ENCODE peak calls at places on chromosomes 11 and 22, in five cellular contexts. M, I, B, K and Y are unnamed samples.

GRCh38 chr11:62433553-62434301 is 14.9 kb downstream of the SCGB1A1 start:
- DNase-seq in I (no peak), B (no peak), M (no peak), K (no peak), Y (no peak)

GRCh38 chr11:24624432-24624831 is 127.6 kb downstream of the LUZP2 start:
- DNase-seq in M (no peak), K (no peak), B (no peak), I (no peak), Y (no peak)

GRCh38 chr22:45877651-45878050 is 99.3 kb downstream of the WNT7B start:
- DNase-seq in B (peak), I (no peak), M (no peak), K (no peak), Y (peak)

GRCh38 chr22:48354082-48354481 is 1473.6 kb downstream of the BRD1 start:
- DNase-seq in K (no peak), M (no peak), I (no peak), B (no peak), Y (no peak)

GRCh38 chr22:28674121-28674563 is 5.5 kb downstream of the TTC28 start:
- DNase-seq in B (no peak), M (no peak), I (no peak), K (peak), Y (no peak)

GRCh38 chr22:46149493-46149997 is 781 bp upstream of the PPARA start:
- DNase-seq in B (peak), I (no peak), K (no peak), M (no peak), Y (no peak)

GRCh38 chr22:30262917-30263741 is 3.5 kb downstream of the OSM start:
- DNase-seq in M (peak), I (peak), B (peak), K (peak), Y (no peak)

GRCh38 chr22:40410272-40410671 is 39.9 kb downstream of the SGSM3 start:
- DNase-seq in I (no peak), B (no peak), K (no peak), M (peak), Y (no peak)

GRCh38 chr11:46322759-46323158 is 24.5 kb upstream of the DGKZ start:
- DNase-seq in K (peak), M (no peak), I (no peak), B (no peak), Y (no peak)

GRCh38 chr22:35315855-35316745 is 16.4 kb downstream of the TOM1 start:
- DNase-seq in M (no peak), K (no peak), B (no peak), I (no peak), Y (no peak)

GRCh38 chr11:32033491-32033890 is 57.4 kb upstream of the RCN1 start:
- DNase-seq in I (no peak), B (no peak), K (peak), M (no peak), Y (no peak)

GRCh38 chr22:50085211-50085999 is at the start of gene MLC1:
- DNase-seq in B (no peak), M (no peak), K (peak), I (peak), Y (no peak)

GRCh38 chr22:31629741-31630184 is 32.3 kb downstream of the PISD start:
- DNase-seq in M (no peak), I (no peak), B (no peak), K (no peak), Y (no peak)

GRCh38 chr11:60280412-60280811 is at the start of gene MS4A4A:
- DNase-seq in B (no peak), K (no peak), I (no peak), M (no peak), Y (no peak)

GRCh38 chr11:44427432-44427831 is 117.5 kb upstream of the ALX4 start:
- DNase-seq in I (no peak), K (no peak), M (no peak), B (no peak), Y (no peak)
- TF ChIP-seq CTCF in I (no peak), K (peak), M (no peak), B (no peak), Y (no peak)

DNA sequence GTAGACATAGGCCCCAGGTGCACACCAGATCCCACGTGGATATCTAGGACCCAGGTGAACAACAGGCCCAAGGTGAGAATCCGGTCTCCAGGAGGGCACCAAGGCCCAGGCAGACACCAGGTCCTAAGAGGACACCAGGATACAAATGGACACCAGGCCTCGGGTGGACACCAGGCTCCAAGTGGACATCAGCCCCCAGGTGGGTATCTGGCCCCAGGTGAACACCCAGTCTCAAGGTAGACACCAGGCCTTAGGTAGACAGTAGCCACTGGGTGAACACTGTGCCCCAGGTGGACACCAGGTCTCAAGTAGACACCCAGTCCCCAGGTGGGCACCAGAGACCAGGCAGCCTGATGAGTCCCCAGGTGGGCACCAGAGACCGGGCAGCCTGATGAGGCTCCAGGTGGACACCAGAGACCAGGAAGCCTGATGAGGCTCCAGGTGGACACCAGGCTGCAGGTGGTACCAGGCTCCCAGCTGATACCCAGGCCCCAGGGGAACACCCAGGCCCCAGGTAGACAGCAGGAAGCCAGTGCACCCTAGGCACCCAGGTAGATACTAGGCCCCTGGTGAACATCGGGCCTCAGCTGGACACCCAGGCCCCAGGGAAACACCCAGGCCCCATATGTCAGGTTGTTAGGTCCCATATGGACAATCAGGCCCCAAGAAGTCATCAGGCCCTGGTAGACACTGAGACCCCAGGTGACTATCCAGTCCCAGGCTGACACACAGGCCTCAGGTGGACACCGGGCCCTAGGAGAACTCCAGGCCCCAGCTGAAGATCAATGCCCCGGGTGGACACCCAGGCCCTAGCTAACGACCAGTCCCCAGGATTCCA is 55.1 kb upstream of the SEPTIN5 start:
- DNase-seq in B (peak), M (no peak), K (no peak), I (no peak), Y (no peak)
- TF ChIP-seq CTCF in B (no peak), M (no peak), K (no peak), I (no peak), Y (no peak)

DNA sequence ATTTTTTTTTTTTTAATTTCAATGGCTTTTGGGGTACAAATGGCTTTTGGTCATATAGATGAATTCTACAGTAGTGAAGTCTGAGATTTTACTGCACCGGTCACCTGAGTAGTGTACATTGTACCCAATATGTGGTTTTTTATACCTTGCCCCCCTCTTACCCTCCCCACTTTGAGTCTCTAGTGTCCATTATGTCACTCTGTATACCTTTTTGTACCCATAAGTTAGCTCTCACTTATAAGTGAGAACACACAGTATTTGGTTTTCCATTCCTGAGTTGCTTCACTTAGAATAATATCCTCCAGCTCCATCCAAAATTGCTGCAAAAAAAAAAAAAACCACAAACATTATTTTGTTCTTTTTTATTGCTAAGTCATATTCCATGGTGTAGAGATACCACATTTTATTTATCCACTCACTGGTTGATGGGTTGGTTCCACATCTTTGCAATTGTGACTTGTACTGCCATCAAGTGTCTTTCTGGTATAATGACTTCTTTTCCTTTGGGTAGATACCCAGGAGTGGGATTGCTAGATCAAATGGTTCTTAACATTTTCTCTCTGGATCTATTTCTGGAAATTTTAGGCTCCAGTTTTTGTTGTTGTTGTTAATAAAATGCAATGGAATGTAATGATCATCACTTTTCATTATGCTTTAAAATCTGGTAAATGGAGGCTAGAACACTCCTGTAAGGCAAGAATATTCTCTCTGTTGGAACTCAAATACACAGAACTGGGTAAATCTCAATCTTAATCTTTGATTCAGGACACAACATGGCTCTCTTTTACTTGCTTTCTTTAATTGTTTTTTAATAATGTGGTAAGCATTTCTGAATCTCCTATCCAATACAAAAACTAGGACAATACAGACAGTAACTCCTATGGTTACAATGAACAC is 10.3 kb downstream of the NEAT1 start:
- DNase-seq in I (no peak), B (no peak), M (no peak), K (peak), Y (no peak)
- TF ChIP-seq CTCF in I (peak), B (no peak), M (no peak), K (no peak), Y (no peak)

GRCh38 chr22:37046589-37046988 is 5.0 kb upstream of the KCTD17 start:
- DNase-seq in K (no peak), I (no peak), B (no peak), M (no peak), Y (no peak)

GRCh38 chr22:37044634-37045625 is 6.6 kb upstream of the KCTD17 start:
- DNase-seq in K (no peak), B (no peak), I (no peak), M (no peak), Y (no peak)

GRCh38 chr22:37048133-37048532 is 3.4 kb upstream of the KCTD17 start:
- DNase-seq in B (no peak), K (no peak), M (no peak), I (no peak), Y (no peak)

GRCh38 chr22:37043828-37044538 is 7.6 kb upstream of the KCTD17 start:
- DNase-seq in I (no peak), K (peak), M (no peak), B (no peak), Y (peak)

DNA sequence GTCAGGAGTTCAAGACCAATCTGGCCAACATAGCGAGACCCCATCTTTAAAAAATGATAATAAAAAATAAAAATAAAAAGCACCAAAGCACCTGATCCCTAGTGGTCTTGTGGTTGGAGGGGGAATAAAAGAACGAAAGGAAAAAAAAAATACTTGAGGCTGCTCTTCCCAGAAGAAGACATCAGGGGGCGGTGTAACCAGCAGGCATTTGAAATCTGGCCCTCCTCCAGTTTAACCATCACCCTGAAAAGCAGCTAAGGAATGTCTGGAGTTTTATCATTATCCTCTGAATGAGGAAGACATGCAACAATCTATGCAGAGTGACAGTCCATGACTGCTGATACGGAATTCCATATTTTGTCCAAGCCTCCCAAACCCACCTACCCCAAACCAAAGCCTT is 5.6 kb upstream of the KCTD17 start:
- DNase-seq in B (no peak), I (no peak), K (peak), M (no peak), Y (no peak)
- TF ChIP-seq CTCF in B (peak), I (peak), K (peak), M (no peak), Y (no peak)

GRCh38 chr11:26929806-26930517 is 64.0 kb upstream of the FIBIN start:
- DNase-seq in B (no peak), M (no peak), I (no peak), K (no peak), Y (no peak)

GRCh38 chr11:26931248-26931631 is 62.7 kb upstream of the FIBIN start:
- DNase-seq in I (no peak), B (no peak), K (peak), M (no peak), Y (no peak)

GRCh38 chr11:26928636-26929035 is 65.3 kb upstream of the FIBIN start:
- DNase-seq in K (no peak), M (no peak), B (no peak), I (no peak), Y (no peak)

GRCh38 chr11:26931881-26932280 is 62.0 kb upstream of the FIBIN start:
- DNase-seq in I (no peak), B (no peak), K (no peak), M (no peak), Y (no peak)

DNA sequence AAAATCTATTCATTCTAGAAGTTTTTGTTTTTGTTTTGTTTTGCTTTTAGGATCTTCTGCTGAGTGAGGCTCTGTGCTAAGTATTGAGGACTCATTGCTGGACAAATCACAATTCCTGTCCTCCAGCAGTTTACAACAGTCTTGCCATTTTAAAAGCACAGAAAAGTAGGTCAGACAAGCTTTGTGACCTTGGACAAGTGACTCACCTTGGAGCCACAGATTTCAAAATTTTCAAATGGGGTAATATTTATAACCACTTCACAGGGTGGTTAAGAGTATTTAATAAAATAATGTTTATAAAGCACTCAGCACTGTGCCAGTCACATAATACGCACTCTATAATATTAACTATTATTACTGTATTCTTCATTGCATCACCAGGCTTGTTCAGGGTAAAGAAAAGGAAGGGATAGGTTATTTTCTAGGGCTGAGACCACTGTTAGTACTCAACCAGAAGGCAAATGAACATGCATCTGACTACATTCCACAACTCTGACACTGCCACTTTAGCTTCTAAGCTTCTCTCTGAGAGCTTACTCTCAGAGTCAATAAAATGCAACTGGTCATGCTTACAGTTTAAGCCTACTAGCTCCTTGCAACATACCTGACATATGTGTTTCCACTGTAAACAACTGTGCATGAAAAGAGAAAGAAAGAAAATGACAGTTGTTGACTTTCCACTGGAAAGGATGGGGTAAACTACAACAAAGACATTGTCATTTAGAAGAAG is 63.2 kb upstream of the FIBIN start:
- DNase-seq in B (no peak), K (peak), M (no peak), I (no peak), Y (no peak)
- TF ChIP-seq CTCF in B (no peak), K (no peak), M (no peak), I (no peak), Y (no peak)

GRCh38 chr11:118068206-118068944 is 8.5 kb upstream of the TMPRSS4 start:
- DNase-seq in I (no peak), M (no peak), K (no peak), B (no peak), Y (no peak)
- TF ChIP-seq CTCF in I (no peak), M (no peak), K (no peak), B (no peak), Y (no peak)

DNA sequence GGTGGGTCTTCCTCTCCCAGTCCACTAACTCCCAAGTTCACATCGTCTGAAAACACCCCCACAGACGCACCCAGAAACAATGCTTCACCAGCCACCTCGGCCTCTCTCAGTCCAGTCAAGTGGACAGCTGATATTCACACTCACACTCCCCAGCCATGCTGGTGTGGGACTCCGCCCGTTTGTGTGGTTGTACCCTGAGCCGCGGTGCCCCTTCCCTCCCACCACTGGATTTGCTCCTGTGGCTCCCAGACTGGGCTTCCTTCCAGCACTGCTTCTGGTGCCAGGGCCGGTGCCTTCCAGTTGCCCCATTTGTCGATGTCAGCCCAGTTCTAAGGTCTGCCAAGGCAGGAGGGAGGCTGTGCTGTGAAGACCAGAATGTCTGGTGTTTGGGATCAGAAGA is 37.9 kb upstream of the PLET1 start:
- DNase-seq in B (peak), I (no peak), K (no peak), M (no peak), Y (no peak)
- TF ChIP-seq CTCF in B (no peak), I (no peak), K (no peak), M (no peak), Y (no peak)

GRCh38 chr22:38222797-38223119 is 21.0 kb downstream of the MAFF start:
- DNase-seq in I (no peak), K (no peak), M (peak), B (no peak), Y (no peak)
- TF ChIP-seq CTCF in I (no peak), K (no peak), M (no peak), B (no peak), Y (no peak)

DNA sequence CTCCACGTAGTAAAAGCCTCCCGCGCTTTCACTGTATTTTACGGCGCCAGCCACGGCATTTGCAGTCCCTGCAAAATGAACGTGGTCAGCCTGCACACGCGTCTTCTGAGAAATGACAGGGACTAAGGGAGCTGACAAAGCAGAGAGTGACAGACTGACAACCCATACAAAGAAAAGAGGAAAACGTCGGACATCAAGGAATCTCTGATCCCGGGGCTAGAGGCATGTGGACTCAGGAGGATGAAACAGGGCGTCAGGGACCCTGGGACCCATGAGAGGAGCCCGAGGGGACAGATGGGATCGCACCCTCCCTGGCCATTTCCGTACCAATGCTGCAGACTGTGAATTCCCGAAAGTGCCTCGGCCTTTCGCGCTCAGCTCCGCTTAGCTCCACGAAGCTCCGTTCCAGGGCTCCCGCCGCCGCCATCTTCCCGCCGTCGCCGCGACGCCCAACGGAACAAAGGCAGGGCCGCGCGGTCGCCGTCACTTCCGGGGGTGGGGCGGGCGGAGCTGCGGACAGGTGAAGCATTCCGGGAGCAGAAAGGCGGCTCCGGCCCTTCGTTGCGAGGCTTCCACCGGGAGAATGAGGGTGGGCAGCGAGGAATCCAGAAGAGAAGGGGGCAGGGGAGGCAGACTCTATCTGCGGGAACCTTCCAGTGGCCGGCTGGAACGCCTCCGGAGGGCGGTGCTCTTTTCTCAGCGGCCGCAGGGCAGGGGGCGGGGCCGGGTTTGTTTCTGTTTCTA is at the start of gene NUP160:
- DNase-seq in K (peak), I (peak), M (peak), B (peak), Y (peak)
- TF ChIP-seq CTCF in K (no peak), I (no peak), M (no peak), B (no peak), Y (no peak)